ENCODE peak calls at places on chromosomes 12 and 14, in seven cellular contexts. A is stomach; S is H54; V is adrenal gland; X is AG09319; I is activated CD4-positive, alpha-beta T cell treated with anti-CD3 and anti-CD28 coated beads for 24 hours; N is upper lobe of right lung. J is an unnamed sample.

GRCh38 chr14:91482278-91483023 is 27.7 kb downstream of the PPP4R3A start:
- DNase-seq in N (no peak), S (no peak), A (no peak), X (no peak), I (no peak), V (no peak), J (no peak)

GRCh38 chr12:104288635-104289258 is 14.8 kb upstream of the EID3 start:
- DNase-seq in I (peak), A (peak), X (peak), V (peak), S (peak), N (peak), J (peak)

GRCh38 chr14:55698051-55698450 is 118.0 kb downstream of the KTN1 start:
- DNase-seq in X (no peak), N (no peak), V (no peak), A (no peak), I (no peak), S (no peak), J (no peak)

GRCh38 chr12:92506460-92506859 is 196.3 kb upstream of the PLEKHG7 start:
- DNase-seq in I (no peak), X (no peak), S (no peak), N (no peak), V (no peak), A (no peak), J (no peak)

GRCh38 chr14:24440606-24441399 is 1.8 kb downstream of the SDR39U1 start:
- DNase-seq in A (no peak), V (peak), I (no peak), S (no peak), N (no peak), X (no peak), J (no peak)

GRCh38 chr12:115752913-115753726 is 524.4 kb downstream of the MED13L start:
- DNase-seq in X (peak), I (no peak), A (peak), N (no peak), V (peak), S (peak), J (no peak)

GRCh38 chr12:96814200-96814599 is 92.9 kb upstream of the NEDD1 start:
- DNase-seq in X (no peak), I (no peak), N (no peak), A (no peak), S (no peak), V (no peak), J (no peak)

GRCh38 chr12:117501066-117501465 is 139.6 kb upstream of the NOS1 start:
- DNase-seq in N (no peak), X (no peak), A (no peak), S (no peak), V (no peak), I (no peak), J (no peak)

GRCh38 chr14:102499401-102500189 is 10.0 kb downstream of the ANKRD9 start:
- DNase-seq in I (no peak), X (no peak), V (no peak), N (peak), A (no peak), S (no peak), J (no peak)

GRCh38 chr12:89632778-89633177 is 75.9 kb downstream of the ATP2B1 start:
- DNase-seq in S (no peak), I (no peak), A (no peak), N (no peak), X (no peak), V (no peak), J (no peak)

GRCh38 chr12:15719230-15719629 is 70.0 kb downstream of the EPS8 start:
- DNase-seq in V (no peak), X (no peak), A (no peak), I (no peak), S (no peak), N (no peak), J (no peak)

GRCh38 chr12:79250186-79250585 is 385.6 kb downstream of the SYT1 start:
- DNase-seq in I (no peak), X (no peak), V (no peak), S (no peak), N (no peak), A (no peak), J (no peak)

GRCh38 chr12:121603581-121603980 is 22.7 kb upstream of the ORAI1 start:
- DNase-seq in N (no peak), I (no peak), S (no peak), V (no peak), A (no peak), X (no peak), J (no peak)

GRCh38 chr12:69274861-69275260 is 35.5 kb downstream of the CPSF6 start:
- DNase-seq in A (no peak), S (no peak), X (no peak), V (no peak), I (no peak), N (no peak), J (no peak)

GRCh38 chr14:33282811-33283210 is 344.1 kb downstream of the NPAS3 start:
- DNase-seq in X (no peak), S (no peak), A (no peak), I (no peak), N (no peak), V (no peak), J (no peak)

GRCh38 chr12:3116106-3116898 is 39.1 kb downstream of the TSPAN9 start:
- DNase-seq in V (no peak), S (no peak), A (no peak), X (no peak), I (no peak), N (no peak), J (no peak)

GRCh38 chr14:64726585-64726890 is 22.3 kb downstream of the PLEKHG3 start:
- DNase-seq in N (peak), S (peak), V (no peak), A (peak), I (no peak), X (no peak), J (no peak)

GRCh38 chr12:46071769-46072624 is 81.6 kb upstream of the SCAF11 start:
- DNase-seq in S (peak), A (peak), N (peak), I (peak), X (peak), V (peak), J (peak)

J was measured in stimulated activated CD8-positive, alpha-beta memory T cell treated with anti-CD3 and anti-CD28 coated beads, Interleukin-7, amount 100 ng/mL, for 48 hours.